ENCODE peak calls at places on chromosomes 7 and 10, in eight cellular contexts. F is ovary, A is OCI-LY7, Z is H1, V is neural crest cell, Y is left ventricle myocardium inferior, E is lung, C is cardiac fibroblast. U is an unnamed sample.

GRCh38 chr10:51700228-51700835 is 937 bp upstream of the CSTF2T start:
- DNase-seq in E (peak), V (no peak), C (peak), A (peak), F (peak), Y (no peak), Z (no peak), U (peak)

GRCh38 chr10:34996843-34997242 is 93.3 kb downstream of the CUL2 start:
- DNase-seq in V (no peak), E (peak), A (no peak), F (no peak), C (peak), Y (no peak), Z (no peak), U (no peak)

GRCh38 chr7:100141554-100141949 is 7.2 kb upstream of the LAMTOR4 start:
- DNase-seq in C (no peak), F (no peak), E (no peak), V (no peak), A (no peak), Y (no peak), Z (no peak), U (no peak)

GRCh38 chr7:20268832-20269231 is 51.6 kb upstream of the MACC1 start:
- DNase-seq in V (no peak), Y (no peak), Z (no peak), A (no peak), C (no peak), E (no peak), F (no peak), U (no peak)

GRCh38 chr7:33762153-33762902 is 143.0 kb upstream of the BMPER start:
- DNase-seq in A (no peak), E (no peak), Z (no peak), V (no peak), C (no peak), Y (no peak), F (no peak), U (no peak)

GRCh38 chr10:88065384-88066049 is 202.1 kb downstream of the PTEN start:
- DNase-seq in Y (no peak), E (no peak), V (no peak), A (no peak), Z (no peak), C (no peak), F (no peak), U (no peak)

GRCh38 chr10:50550291-50550839 is 73.4 kb downstream of the SGMS1 start:
- DNase-seq in Z (no peak), Y (no peak), F (no peak), V (no peak), A (no peak), C (peak), E (no peak), U (no peak)

GRCh38 chr10:44650576-44651394 is 260.4 kb upstream of the TMEM72 start:
- DNase-seq in V (no peak), F (peak), Z (no peak), Y (peak), C (peak), A (no peak), E (no peak), U (no peak)

GRCh38 chr10:6244510-6244909 is 41.8 kb downstream of the PFKFB3 start:
- DNase-seq in V (no peak), Z (no peak), F (no peak), A (no peak), E (no peak), Y (no peak), C (no peak), U (no peak)

GRCh38 chr10:9228770-9229169 is 1174.3 kb downstream of the GATA3 start:
- DNase-seq in Y (no peak), C (no peak), E (no peak), Z (no peak), A (no peak), F (no peak), V (no peak), U (no peak)

GRCh38 chr7:155861480-155861868 is 49.2 kb upstream of the SHH start:
- DNase-seq in Z (peak), V (no peak), F (no peak), C (no peak), Y (no peak), A (no peak), E (no peak), U (no peak)

GRCh38 chr10:29760139-29760538 is 125.4 kb upstream of the SVIL start:
- DNase-seq in C (no peak), Y (no peak), E (no peak), Z (no peak), A (no peak), V (no peak), F (no peak), U (no peak)

GRCh38 chr10:72261323-72262018 is 12.3 kb upstream of the DDIT4 start:
- DNase-seq in A (peak), C (peak), Y (no peak), V (no peak), Z (no peak), F (no peak), E (no peak), U (peak)

GRCh38 chr7:158477866-158478265 is 109.8 kb downstream of the PTPRN2 start:
- DNase-seq in Z (no peak), E (no peak), F (no peak), V (no peak), Y (no peak), C (no peak), A (no peak), U (no peak)

GRCh38 chr7:464712-465461 is 54.8 kb downstream of the PDGFA start:
- DNase-seq in F (peak), E (no peak), Y (peak), C (peak), A (no peak), V (no peak), Z (peak), U (no peak)

GRCh38 chr7:151789380-151789947 is 87.5 kb downstream of the PRKAG2 start:
- DNase-seq in C (no peak), Y (no peak), Z (no peak), V (no peak), F (no peak), A (no peak), E (no peak), U (no peak)

GRCh38 chr10:14329609-14330246 is 996 bp downstream of the FRMD4A start:
- DNase-seq in A (no peak), F (peak), Z (peak), Y (no peak), V (no peak), C (no peak), E (no peak), U (no peak)

GRCh38 chr10:114573330-114574045 is 84.6 kb downstream of the ABLIM1 start:
- DNase-seq in A (no peak), F (no peak), E (no peak), Y (no peak), V (no peak), Z (no peak), C (no peak), U (no peak)

GRCh38 chr10:12829796-12830195 is 171.7 kb downstream of the CCDC3 start:
- DNase-seq in Z (no peak), A (no peak), E (no peak), V (no peak), Y (no peak), C (no peak), F (no peak), U (no peak)

GRCh38 chr7:97026705-97027426 is 2.2 kb upstream of the DLX5 start:
- DNase-seq in V (no peak), C (no peak), F (no peak), A (no peak), Y (no peak), Z (no peak), E (no peak), U (no peak)

GRCh38 chr7:156139112-156139511 is 326.8 kb upstream of the SHH start:
- DNase-seq in A (no peak), V (no peak), C (no peak), Y (no peak), F (no peak), Z (no peak), E (no peak), U (no peak)

GRCh38 chr10:61742812-61743211 is 80.1 kb downstream of the CABCOCO1 start:
- DNase-seq in Y (no peak), A (no peak), V (no peak), E (no peak), Z (no peak), F (no peak), C (no peak), U (no peak)

GRCh38 chr7:97179454-97180104 is 62.1 kb downstream of the SDHAF3 start:
- DNase-seq in Z (no peak), A (peak), V (peak), C (peak), F (peak), Y (no peak), E (peak), U (peak)

GRCh38 chr10:127198307-127198706 is 1.9 kb upstream of the INSYN2A start:
- DNase-seq in E (no peak), Z (no peak), Y (no peak), V (no peak), F (no peak), C (no peak), A (no peak), U (no peak)

GRCh38 chr7:30430300-30430699 is 48.3 kb downstream of the NOD1 start:
- DNase-seq in Z (no peak), A (no peak), V (no peak), E (peak), C (peak), F (no peak), Y (no peak), U (peak)

GRCh38 chr7:65477326-65477725 is 103.7 kb downstream of the ZNF92 start:
- DNase-seq in C (peak), E (no peak), A (peak), V (peak), Y (no peak), Z (peak), F (no peak), U (no peak)

GRCh38 chr10:7525314-7526016 is 114.6 kb upstream of the SFMBT2 start:
- DNase-seq in V (peak), Y (no peak), F (peak), E (peak), Z (peak), A (peak), C (peak), U (peak)

GRCh38 chr10:104450954-104451353 is 97.3 kb downstream of the CFAP58 start:
- DNase-seq in Z (no peak), E (no peak), F (no peak), V (no peak), Y (no peak), C (no peak), A (no peak), U (no peak)

GRCh38 chr10:43421519-43421918 is 12.5 kb upstream of the HNRNPF start:
- DNase-seq in E (no peak), C (no peak), A (no peak), Z (no peak), Y (no peak), V (no peak), F (no peak), U (no peak)

GRCh38 chr10:43417950-43418768 is 9.2 kb upstream of the HNRNPF start:
- DNase-seq in F (no peak), Y (no peak), V (no peak), C (no peak), A (peak), Z (no peak), E (no peak), U (no peak)

GRCh38 chr10:43421201-43421507 is 12.2 kb upstream of the HNRNPF start:
- DNase-seq in E (no peak), Z (no peak), V (no peak), A (no peak), F (no peak), Y (no peak), C (no peak), U (no peak)

GRCh38 chr10:43419997-43420368 is 11.0 kb upstream of the HNRNPF start:
- DNase-seq in Y (no peak), V (no peak), E (no peak), A (no peak), Z (no peak), F (no peak), C (no peak), U (no peak)

GRCh38 chr10:43420369-43421200 is 11.6 kb upstream of the HNRNPF start:
- DNase-seq in F (peak), V (peak), E (peak), Z (peak), Y (peak), C (peak), A (peak), U (peak)
- TF ChIP-seq CTCF in F (no peak), V (no peak), E (no peak), Z (peak), Y (peak), C (no peak), A (peak), U (no peak)

DNA sequence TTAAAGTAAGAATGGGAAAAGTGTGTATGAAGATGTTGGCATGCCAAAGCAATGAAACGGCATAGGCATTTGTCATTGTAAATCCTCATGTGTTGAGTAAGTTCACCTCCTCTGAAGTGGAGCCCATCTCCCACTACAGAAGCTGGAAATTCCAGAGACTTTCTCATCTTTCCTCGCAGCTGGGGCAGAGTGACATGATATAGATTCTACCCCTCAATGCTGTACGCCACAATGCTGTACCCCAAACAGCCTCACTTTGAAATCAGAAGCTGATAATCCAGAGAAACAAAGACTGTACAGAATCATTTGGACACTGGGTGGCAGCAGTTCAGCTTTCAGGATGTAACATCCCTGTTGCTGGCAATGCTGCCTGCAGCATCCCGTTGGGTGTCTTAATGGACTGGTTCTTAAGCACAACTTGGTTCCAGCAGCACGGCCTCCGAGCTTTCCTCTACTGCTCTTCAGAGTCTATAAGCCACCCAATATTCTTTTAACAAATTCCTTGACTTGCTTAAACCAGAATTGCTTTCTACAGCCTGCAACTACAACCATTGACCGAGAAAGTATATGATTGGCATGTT is 18.8 kb downstream of the ZC3HAV1L start:
- DNase-seq in Y (peak), F (peak), V (peak), E (peak), Z (peak), A (peak), C (peak), U (peak)
- TF ChIP-seq CTCF in Y (peak), F (peak), V (peak), E (peak), Z (peak), A (peak), C (peak), U (peak)

GRCh38 chr7:26202019-26202985 is 757 bp downstream of the CBX3 start:
- DNase-seq in E (no peak), V (peak), Y (peak), F (peak), A (peak), C (peak), Z (no peak), U (peak)

GRCh38 chr7:26200113-26200443 is 468 bp downstream of the HNRNPA2B1 start:
- DNase-seq in Y (peak), E (peak), Z (peak), F (peak), V (peak), A (peak), C (peak), U (peak)

GRCh38 chr7:26201261-26202018 is at the start of gene CBX3:
- DNase-seq in V (peak), F (peak), Z (peak), E (peak), Y (peak), A (peak), C (peak), U (peak)

GRCh38 chr7:26199301-26200112 is 1.0 kb downstream of the HNRNPA2B1 start:
- DNase-seq in Y (peak), A (peak), V (no peak), F (peak), Z (no peak), C (peak), E (peak), U (peak)

DNA sequence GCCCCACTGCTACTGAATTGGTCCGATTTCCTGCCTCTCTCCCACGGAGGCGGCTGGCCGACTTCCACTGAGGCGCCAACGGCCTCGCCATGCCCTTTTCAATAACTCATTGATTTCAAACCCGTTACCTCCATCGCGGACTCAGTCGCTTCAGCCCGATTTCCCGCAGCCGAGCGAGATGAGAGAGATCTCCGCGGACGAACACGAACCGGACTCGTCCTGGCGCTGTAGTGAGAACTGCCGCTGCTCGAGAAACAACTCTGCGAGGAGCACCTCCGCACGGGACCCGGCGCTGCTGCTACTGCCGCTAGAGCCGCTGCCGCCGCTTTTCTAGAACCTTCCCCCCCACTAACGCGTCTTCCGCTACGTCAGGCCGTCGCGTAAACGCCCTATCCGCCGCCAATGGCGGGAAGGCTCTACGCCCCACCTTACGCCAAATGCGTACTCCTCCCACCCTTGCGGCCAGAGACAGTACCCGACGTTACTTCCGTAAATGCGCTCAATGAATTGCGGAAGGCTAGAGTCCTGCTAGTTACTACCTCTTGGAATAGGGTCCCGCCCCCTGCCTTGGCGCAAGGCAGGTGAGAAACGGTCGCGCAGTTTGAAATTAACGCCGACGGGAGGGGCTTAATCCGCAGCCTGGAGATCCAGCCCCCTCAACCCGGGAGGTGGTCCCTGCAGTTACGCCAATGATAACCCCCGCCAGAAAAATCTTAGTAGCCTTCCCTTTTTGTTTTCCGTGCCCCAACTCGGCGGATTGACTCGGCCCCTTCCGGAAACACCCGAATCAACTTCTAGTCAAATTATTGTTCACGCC is at the start of gene HNRNPA2B1:
- DNase-seq in E (peak), Z (peak), F (peak), A (peak), Y (peak), V (peak), C (peak), U (peak)
- TF ChIP-seq CTCF in E (peak), Z (no peak), F (no peak), A (no peak), Y (peak), V (no peak), C (no peak), U (no peak)

GRCh38 chr7:18552943-18553584 is 57.5 kb downstream of the HDAC9 start:
- DNase-seq in F (no peak), Y (no peak), A (peak), C (no peak), E (no peak), Z (no peak), V (no peak), U (no peak)

GRCh38 chr7:18552311-18552916 is 56.9 kb downstream of the HDAC9 start:
- DNase-seq in C (no peak), E (no peak), V (no peak), Y (no peak), A (no peak), Z (no peak), F (no peak), U (no peak)

GRCh38 chr7:18555968-18556367 is 60.4 kb downstream of the HDAC9 start:
- DNase-seq in V (no peak), F (no peak), C (no peak), Z (no peak), A (no peak), Y (no peak), E (no peak), U (no peak)

GRCh38 chr7:18555120-18555519 is 59.6 kb downstream of the HDAC9 start:
- DNase-seq in C (peak), A (no peak), V (no peak), F (no peak), E (no peak), Y (no peak), Z (no peak), U (no peak)

GRCh38 chr7:18553585-18554055 is 58.1 kb downstream of the HDAC9 start:
- DNase-seq in Z (no peak), C (no peak), E (no peak), F (no peak), V (no peak), Y (no peak), A (no peak), U (no peak)
- TF ChIP-seq CTCF in Z (no peak), C (no peak), E (no peak), F (no peak), V (no peak), Y (no peak), A (no peak), U (no peak)

GRCh38 chr10:11823989-11824346 is 812 bp downstream of the PROSER2 start:
- DNase-seq in Y (no peak), E (no peak), Z (no peak), C (peak), F (no peak), A (no peak), V (no peak), U (no peak)

GRCh38 chr10:11824376-11824775 is 1.2 kb downstream of the PROSER2 start:
- DNase-seq in E (no peak), F (no peak), V (no peak), A (no peak), Y (no peak), Z (no peak), C (peak), U (no peak)

GRCh38 chr10:11822809-11823121 is 391 bp upstream of the PROSER2 start:
- DNase-seq in Z (no peak), V (no peak), E (no peak), C (no peak), Y (no peak), F (no peak), A (no peak), U (no peak)

GRCh38 chr10:11822031-11822756 is 962 bp upstream of the PROSER2 start:
- DNase-seq in E (no peak), F (no peak), V (no peak), A (no peak), C (no peak), Z (no peak), Y (no peak), U (no peak)

DNA sequence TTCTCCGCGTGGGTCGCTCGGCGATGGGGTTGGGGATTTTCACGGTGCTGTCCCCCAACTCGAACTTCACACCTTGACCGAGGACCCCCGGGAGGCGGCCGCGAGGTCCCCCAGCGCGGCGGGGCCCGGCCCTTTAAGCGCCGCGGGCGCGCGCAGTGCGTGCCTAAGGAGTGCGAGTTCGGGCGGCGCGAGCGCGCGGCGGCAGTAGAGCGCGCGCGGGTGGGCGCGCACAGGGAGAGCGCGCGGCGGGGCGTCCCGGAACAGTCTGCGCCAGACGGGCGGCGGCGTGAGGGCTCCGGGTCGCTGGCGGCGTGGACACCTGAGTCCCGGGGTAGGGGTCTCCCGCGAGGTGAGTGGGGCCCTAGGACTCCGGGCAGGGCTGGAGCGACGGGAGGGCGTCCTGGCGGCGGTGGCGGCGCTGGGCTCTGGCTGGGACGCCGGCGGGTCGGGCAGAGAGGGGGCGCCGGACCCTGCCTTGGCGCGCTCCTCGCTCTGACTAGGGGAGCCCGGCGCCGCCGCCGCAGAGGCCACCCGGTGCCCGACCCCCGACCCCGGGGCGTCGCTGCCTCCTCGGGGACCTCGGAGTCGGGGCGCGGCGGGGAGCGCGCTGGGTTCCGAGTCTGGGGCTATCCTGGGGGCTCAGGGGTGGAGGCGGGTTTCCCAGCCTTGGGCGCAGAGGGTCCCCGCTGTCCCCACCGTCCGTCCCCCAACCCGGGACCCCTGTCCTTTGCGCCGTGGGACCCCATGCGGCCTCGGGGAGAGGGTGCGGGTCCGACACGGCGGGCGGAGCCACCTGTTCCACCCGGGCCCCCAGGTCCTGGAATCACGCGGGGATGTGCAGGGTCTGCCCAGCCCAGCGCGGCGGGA is at the start of gene PROSER2:
- DNase-seq in E (peak), Y (peak), V (peak), A (no peak), C (peak), F (peak), Z (peak), U (peak)
- TF ChIP-seq CTCF in E (no peak), Y (peak), V (peak), A (no peak), C (no peak), F (no peak), Z (peak), U (no peak)

U was measured in Calu3.